ENCODE peak calls at places on chromosomes 4 and X, in four cellular contexts. R, Z, L and G are unnamed samples.

GRCh38 chr4:145930592-145930991 is 8.0 kb downstream of the ZNF827 start:
- DNase-seq in L (no peak), R (no peak), Z (no peak), G (no peak)

GRCh38 chrX:79604364-79604763 is 237.2 kb upstream of the ITM2A start:
- DNase-seq in Z (no peak), R (no peak), L (no peak), G (no peak)

GRCh38 chr4:40731792-40732245 is 17.9 kb upstream of the NSUN7 start:
- DNase-seq in Z (peak), R (no peak), L (no peak), G (peak)

GRCh38 chr4:182286035-182286434 is 42.8 kb downstream of the TENM3 start:
- DNase-seq in L (peak), Z (no peak), R (no peak), G (no peak)

GRCh38 chr4:43282534-43282933 is 390.0 kb downstream of the GRXCR1 start:
- DNase-seq in Z (no peak), L (no peak), R (no peak), G (no peak)

GRCh38 chrX:65987856-65988255 is 52.0 kb downstream of the VSIG4 start:
- DNase-seq in L (no peak), Z (no peak), R (no peak), G (no peak)

GRCh38 chrX:625137-625691 is 5.4 kb upstream of the SHOX start:
- DNase-seq in L (no peak), R (no peak), Z (no peak), G (no peak)

GRCh38 chr4:86909945-86910344 is 17.7 kb upstream of the C4orf36 start:
- DNase-seq in R (no peak), Z (no peak), L (peak), G (no peak)

GRCh38 chr4:186946682-186947294 is 223.1 kb upstream of the FAT1 start:
- DNase-seq in L (no peak), R (no peak), Z (peak), G (no peak)

GRCh38 chrX:968391-968790 is 244.1 kb downstream of the CRLF2 start:
- DNase-seq in L (peak), Z (no peak), R (no peak), G (no peak)

GRCh38 chr4:115315182-115315581 is 201.8 kb upstream of the NDST4 start:
- DNase-seq in Z (no peak), R (no peak), L (no peak), G (no peak)

GRCh38 chrX:44906041-44906440 is 33.1 kb downstream of the KDM6A start:
- DNase-seq in L (no peak), R (no peak), Z (no peak), G (no peak)

GRCh38 chr4:3833326-3833989 is 67.3 kb downstream of the ADRA2C start:
- DNase-seq in Z (no peak), R (no peak), L (no peak), G (no peak)

GRCh38 chrX:154091678-154092077 is 5.8 kb downstream of the MECP2 start:
- DNase-seq in L (no peak), Z (no peak), R (no peak), G (no peak)

GRCh38 chr4:183888564-183888963 is 16.5 kb upstream of the STOX2 start:
- DNase-seq in L (no peak), Z (no peak), R (no peak), G (no peak)

GRCh38 chrX:100407147-100407783 is 2.8 kb downstream of the PCDH19 start:
- DNase-seq in L (no peak), R (no peak), Z (no peak), G (no peak)

GRCh38 chrX:24268786-24269185 is 45.1 kb downstream of the SUPT20HL2 start:
- DNase-seq in R (no peak), L (no peak), Z (no peak), G (no peak)

GRCh38 chr4:152981278-152981677 is 45.2 kb downstream of the FHDC1 start:
- DNase-seq in L (peak), R (no peak), Z (no peak), G (no peak)

GRCh38 chr4:101843054-101843453 is 52.5 kb downstream of the BANK1 start:
- DNase-seq in L (no peak), Z (no peak), R (no peak), G (no peak)

GRCh38 chr4:142126890-142127497 is 490.6 kb downstream of the IL15 start:
- DNase-seq in L (no peak), R (peak), Z (peak), G (peak)

GRCh38 chr4:166252487-166253402 is 379.7 kb downstream of the TLL1 start:
- DNase-seq in L (no peak), R (no peak), Z (peak), G (no peak)

GRCh38 chrX:46254623-46255022 is 290.6 kb downstream of the ZNF674 start:
- DNase-seq in Z (no peak), R (no peak), L (no peak), G (no peak)